ENCODE peak calls at places on chromosomes 13 and 19, in eight cellular contexts. Y is endothelial cell of umbilical vein, N is H1, D is PC-3, O is mammary epithelial cell, P is HepG2, S is GM23338, R is fibroblast of lung. K is an unnamed sample.

GRCh38 chr13:23743269-23743668 is 145.9 kb downstream of the MIPEP start:
- DNase-seq in R (no peak), O (peak; percentile 76), P (no peak), N (no peak), Y (no peak), S (no peak), D (peak; percentile 53), K (no peak)

GRCh38 chr19:41175825-41176734 is 16.9 kb upstream of the CYP2S1 start:
- DNase-seq in N (peak; percentile 78), P (peak; percentile 96), Y (no peak), R (peak; percentile 59), O (peak; percentile 71), S (peak; percentile 96), D (peak; percentile 71), K (peak; percentile 95)

GRCh38 chr13:64154514-64154913 is 2738.9 kb upstream of the PCDH20 start:
- DNase-seq in S (peak; percentile 16), Y (peak; percentile 69), R (peak; percentile 54), O (no peak), N (no peak), D (peak; percentile 28), P (no peak), K (no peak)

GRCh38 chr13:38783992-38784875 is 97.4 kb downstream of the FREM2 start:
- DNase-seq in Y (no peak), R (no peak), P (no peak), D (no peak), S (no peak), N (no peak), O (no peak), K (no peak)

GRCh38 chr13:74838096-74838495 is 643.9 kb downstream of the TBC1D4 start:
- DNase-seq in N (no peak), O (no peak), R (no peak), S (no peak), P (no peak), Y (no peak), D (no peak), K (no peak)

GRCh38 chr13:79540504-79540903 is 59.5 kb downstream of the NDFIP2 start:
- DNase-seq in Y (no peak), D (no peak), R (no peak), N (no peak), P (no peak), O (no peak), S (no peak), K (no peak)

GRCh38 chr13:72507394-72508199 is 219.8 kb downstream of the MZT1 start:
- DNase-seq in O (no peak), S (no peak), R (no peak), Y (no peak), P (no peak), N (no peak), D (no peak), K (no peak)

GRCh38 chr13:41931337-41931736 is 29.6 kb downstream of the VWA8 start:
- DNase-seq in N (no peak), S (no peak), Y (no peak), D (peak; percentile 41), O (no peak), R (peak; percentile 63), P (no peak), K (no peak)

GRCh38 chr19:367963-368623 is 23.5 kb upstream of the MIER2 start:
- DNase-seq in S (no peak), D (no peak), N (no peak), P (no peak), Y (no peak), R (no peak), O (no peak), K (no peak)

GRCh38 chr13:21478881-21479808 is 20.0 kb upstream of the ZDHHC20 start:
- DNase-seq in N (no peak), Y (peak; percentile 79), O (peak; percentile 57), R (peak; percentile 87), P (peak; percentile 72), S (peak; percentile 87), D (peak; percentile 77), K (peak; percentile 76)

GRCh38 chr19:56112313-56112709 is 8.8 kb downstream of the ZNF787 start:
- DNase-seq in P (no peak), R (no peak), S (no peak), O (no peak), N (no peak), D (no peak), Y (no peak), K (no peak)

GRCh38 chr13:30870049-30870884 is 35.8 kb upstream of the MEDAG start:
- DNase-seq in R (peak; percentile 99), S (peak; percentile 82), O (peak; percentile 86), P (no peak), D (peak; percentile 46), N (peak; percentile 67), Y (peak; percentile 99), K (peak; percentile 82)

GRCh38 chr13:101157261-101157660 is 259.0 kb downstream of the NALCN start:
- DNase-seq in S (peak; percentile 33), R (no peak), N (no peak), P (no peak), D (no peak), O (peak; percentile 18), Y (no peak), K (no peak)

GRCh38 chr13:21813110-21813509 is 142.2 kb downstream of the FGF9 start:
- DNase-seq in D (no peak), S (peak; percentile 47), O (no peak), N (no peak), P (no peak), Y (no peak), R (no peak), K (no peak)

GRCh38 chr13:98821372-98822237 is 69.1 kb upstream of the SLC15A1 start:
- DNase-seq in P (peak; percentile 51), R (peak; percentile 63), O (no peak), N (no peak), S (peak; percentile 48), Y (peak; percentile 83), D (no peak), K (peak; percentile 73)

GRCh38 chr19:50203281-50204080 is at the start of gene MYH14:
- DNase-seq in N (peak; percentile 96), Y (peak; percentile 39), P (peak; percentile 79), D (peak; percentile 99), R (no peak), O (no peak), S (peak; percentile 97), K (peak; percentile 96)

GRCh38 chr19:50202962-50203280 is 501 bp upstream of the MYH14 start:
- DNase-seq in S (no peak), O (no peak), P (no peak), D (no peak), Y (no peak), N (no peak), R (no peak), K (no peak)

GRCh38 chr19:50205681-50206138 is 2.3 kb downstream of the MYH14 start:
- DNase-seq in R (no peak), S (peak; percentile 72), O (no peak), N (peak; percentile 64), P (no peak), D (no peak), Y (no peak), K (peak; percentile 75)

GRCh38 chr19:50204811-50205675 is 1.6 kb downstream of the MYH14 start:
- DNase-seq in O (no peak), N (peak; percentile 93), P (peak; percentile 70), R (no peak), Y (no peak), D (peak; percentile 85), S (peak; percentile 96), K (peak; percentile 96)

GRCh38 chr19:50204081-50204428 is 633 bp downstream of the MYH14 start:
- DNase-seq in R (no peak), D (no peak), S (no peak), P (no peak), O (no peak), Y (no peak), N (no peak), K (no peak)
- TF ChIP-seq EZH2 in R (no peak), D (no peak), S (no peak), P (no peak), O (no peak), Y (no peak), N (no peak), K (no peak)

GRCh38 chr13:110308377-110309158 is 1.5 kb downstream of the COL4A2 start:
- DNase-seq in S (peak; percentile 85), P (no peak), R (peak; percentile 61), D (peak; percentile 53), O (peak; percentile 67), Y (peak; percentile 62), N (peak; percentile 60), K (peak; percentile 67)
- H3K27ac ChIP-seq in S (no peak overlapping the region), P (no peak overlapping the region), R (peak overlapping the region; percentile 73), D (peak overlapping the region; percentile 49), O (peak overlapping the region; percentile 53), Y (peak overlapping the region; percentile 59), N (no peak overlapping the region), K (peak overlapping the region; percentile 80)

GRCh38 chr13:99990045-99990977 is 8.7 kb downstream of the ZIC2 start:
- DNase-seq in Y (no peak), O (no peak), D (no peak), N (peak; percentile 81), S (peak; percentile 63), P (no peak), R (no peak), K (no peak)

GRCh38 chr13:99987180-99988047 is 5.8 kb downstream of the ZIC2 start:
- DNase-seq in P (no peak), Y (no peak), O (no peak), N (peak; percentile 79), S (peak; percentile 40), R (no peak), D (no peak), K (no peak)

GRCh38 chr13:99989376-99990044 is 7.9 kb downstream of the ZIC2 start:
- DNase-seq in O (no peak), Y (no peak), S (peak; percentile 61), R (no peak), D (no peak), N (peak; percentile 76), P (no peak), K (no peak)

GRCh38 chr13:99986751-99987150 is 5.2 kb downstream of the ZIC2 start:
- DNase-seq in P (no peak), N (peak; percentile 46), O (no peak), D (no peak), Y (no peak), R (no peak), S (peak; percentile 69), K (no peak)

GRCh38 chr13:99988469-99989375 is 7.1 kb downstream of the ZIC2 start:
- DNase-seq in S (peak; percentile 79), D (no peak), R (no peak), O (no peak), Y (no peak), P (no peak), N (peak; percentile 75), K (no peak)
- TF ChIP-seq EZH2 in S (peak; percentile 76), D (no peak), R (peak; percentile 70), O (no peak), Y (peak; percentile 62), P (no peak), N (no peak), K (peak; percentile 93)

DNA sequence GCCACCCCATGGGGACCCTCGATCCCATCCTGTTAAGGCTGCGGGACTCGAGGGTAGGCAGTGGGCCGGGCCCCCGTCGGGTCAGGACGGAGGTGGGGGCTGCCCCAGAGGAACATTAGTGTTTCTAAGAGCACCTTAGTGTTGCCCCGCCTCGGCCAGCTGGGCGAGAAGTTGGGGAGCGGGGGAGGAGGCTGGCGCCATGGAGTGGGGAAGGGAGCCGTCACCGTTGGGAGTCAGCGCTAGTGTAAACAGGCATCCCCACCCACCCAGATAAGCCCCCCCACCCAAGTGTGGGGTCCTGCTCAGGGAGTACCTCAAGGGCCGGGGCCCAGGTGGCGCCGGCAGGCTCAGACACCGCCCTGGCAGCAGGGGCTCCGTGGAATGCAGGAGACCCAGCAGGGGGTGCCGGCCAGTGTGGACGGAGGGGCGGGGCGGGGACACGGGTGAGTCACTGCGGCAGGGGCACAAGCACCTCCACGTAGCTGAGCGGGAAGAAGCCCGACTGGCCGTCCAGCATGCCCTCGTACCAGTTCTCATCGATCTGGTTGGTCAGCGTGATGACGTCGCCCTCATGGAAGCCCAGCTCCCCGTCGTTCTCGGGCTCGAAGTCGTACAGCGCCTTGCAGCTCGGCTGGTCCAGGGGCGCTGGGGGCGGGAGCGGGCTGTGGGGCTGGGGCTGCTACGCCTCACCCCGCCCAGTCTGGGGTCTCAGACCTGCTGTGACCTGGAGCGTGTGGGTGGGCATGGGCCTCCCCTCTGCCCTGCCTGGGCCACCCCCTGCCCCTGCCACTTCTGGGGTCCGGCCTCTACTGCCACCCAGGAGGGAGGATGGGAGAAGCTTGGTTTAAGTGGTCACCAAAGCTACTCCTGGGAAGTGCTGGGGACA is 18.0 kb downstream of the MPND start:
- DNase-seq in D (no peak), P (no peak), N (no peak), O (no peak), S (peak; percentile 69), Y (no peak), R (peak; percentile 37), K (peak; percentile 48)
- H3K27ac ChIP-seq in D (no peak overlapping the region), P (no peak overlapping the region), N (no peak overlapping the region), O (no peak overlapping the region), S (peak overlapping the region; percentile 55), Y (no peak overlapping the region), R (no peak overlapping the region), K (peak overlapping the region; percentile 75)